ENCODE peak calls at places on chromosomes 12 and 14, in four cellular contexts. I, L, Y and G are unnamed samples.

GRCh38 chr14:94466706-94467370 is 9.2 kb downstream of the SERPINA9 start:
- DNase-seq in I (peak; percentile 5), L (no peak), Y (no peak), G (no peak)

GRCh38 chr12:6461401-6462233 is 8.9 kb downstream of the VAMP1 start:
- DNase-seq in I (no peak), L (peak; percentile 76), Y (peak; percentile 69), G (peak; percentile 82)

GRCh38 chr14:99551034-99551922 is 52.7 kb downstream of the CCDC85C start:
- DNase-seq in I (no peak), L (no peak), Y (no peak), G (no peak)

GRCh38 chr14:63510538-63510937 is 32.6 kb downstream of the PPP2R5E start:
- DNase-seq in I (no peak), L (no peak), Y (no peak), G (peak; percentile 36)

GRCh38 chr12:132602578-132603239 is 7.7 kb downstream of the LRCOL1 start:
- DNase-seq in I (no peak), L (no peak), Y (peak; percentile 33), G (no peak)

GRCh38 chr14:44778562-44778961 is 183.2 kb downstream of the KLHL28 start:
- DNase-seq in I (no peak), L (no peak), Y (peak; percentile 1), G (no peak)

GRCh38 chr12:67630373-67631088 is 18.0 kb upstream of the DYRK2 start:
- DNase-seq in I (peak; percentile 81), L (peak; percentile 66), Y (peak; percentile 24), G (peak; percentile 29)

GRCh38 chr14:103529383-103530365 is 678 bp downstream of the TRMT61A start:
- DNase-seq in I (peak; percentile 27), L (no peak), Y (no peak), G (no peak)

GRCh38 chr12:30257614-30258013 is 438.1 kb downstream of the IPO8 start:
- DNase-seq in I (no peak), L (no peak), Y (no peak), G (no peak)

GRCh38 chr12:108438687-108439086 is 76.4 kb upstream of the FICD start:
- DNase-seq in I (no peak), L (no peak), Y (no peak), G (no peak)

GRCh38 chr12:2057041-2057792 is 4.4 kb downstream of the CACNA1C start:
- DNase-seq in I (peak; percentile 96), L (no peak), Y (peak; percentile 54), G (peak; percentile 55)

GRCh38 chr14:47541652-47542051 is 133.8 kb downstream of the MDGA2 start:
- DNase-seq in I (no peak), L (no peak), Y (no peak), G (no peak)

GRCh38 chr14:61564623-61565091 is 130.7 kb upstream of the HIF1A start:
- DNase-seq in I (no peak), L (no peak), Y (peak; percentile 47), G (no peak)

GRCh38 chr14:91367173-91368171 is 50.1 kb downstream of the CCDC88C start:
- DNase-seq in I (no peak), L (peak; percentile 87), Y (no peak), G (peak; percentile 80)

GRCh38 chr12:46537387-46537959 is 164.9 kb upstream of the SLC38A2 start:
- DNase-seq in I (no peak), L (no peak), Y (no peak), G (no peak)

GRCh38 chr14:22614240-22614799 is 16.2 kb downstream of the ABHD4 start:
- DNase-seq in I (no peak), L (no peak), Y (peak; percentile 42), G (no peak)

GRCh38 chr14:22560638-22561365 is 28.2 kb downstream of the DAD1 start:
- DNase-seq in I (no peak), L (no peak), Y (no peak), G (no peak)

GRCh38 chr14:106185837-106186233 is 659.5 kb downstream of the TMEM121 start:
- DNase-seq in I (no peak), L (no peak), Y (peak; percentile 2), G (no peak)

GRCh38 chr14:99327458-99328250 is 55.7 kb upstream of the BCL11B start:
- DNase-seq in I (peak; percentile 29), L (no peak), Y (no peak), G (no peak)

GRCh38 chr14:52272375-52272774 is 4.9 kb downstream of the PTGDR start:
- DNase-seq in I (no peak), L (peak; percentile 41), Y (peak; percentile 19), G (peak; percentile 53)

GRCh38 chr12:108146035-108146893 is 17.2 kb downstream of the WSCD2 start:
- DNase-seq in I (no peak), L (no peak), Y (no peak), G (no peak)

DNA sequence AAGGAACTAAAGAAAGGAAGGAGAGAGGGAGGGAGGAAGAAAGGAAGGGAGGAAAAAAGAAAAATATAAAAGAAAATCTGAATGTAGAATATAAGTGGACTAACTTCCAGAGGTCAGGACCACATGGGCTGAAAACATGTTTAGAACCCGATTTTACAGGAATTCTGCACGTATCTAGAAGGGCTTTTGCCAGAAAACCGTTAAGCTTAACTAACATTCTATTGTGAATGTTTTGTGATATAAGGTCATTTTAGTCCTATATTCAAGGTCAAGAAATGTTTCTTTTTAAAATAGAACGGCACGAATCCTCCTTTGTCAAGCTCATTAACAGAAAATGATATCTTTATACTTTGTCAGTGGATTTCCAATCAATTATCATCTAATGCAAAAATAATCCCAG is 13.1 kb downstream of the PTCSC3 start:
- DNase-seq in I (no peak), L (no peak), Y (no peak), G (no peak)
- TF ChIP-seq CTCF in I (no peak), L (no peak), Y (no peak), G (no peak)

GRCh38 chr12:124939428-124940142 is 25.1 kb upstream of the UBC start:
- DNase-seq in I (peak; percentile 97), L (no peak), Y (peak; percentile 83), G (peak; percentile 51)
- TF ChIP-seq CTCF in I (no peak), L (no peak), Y (no peak), G (no peak)

DNA sequence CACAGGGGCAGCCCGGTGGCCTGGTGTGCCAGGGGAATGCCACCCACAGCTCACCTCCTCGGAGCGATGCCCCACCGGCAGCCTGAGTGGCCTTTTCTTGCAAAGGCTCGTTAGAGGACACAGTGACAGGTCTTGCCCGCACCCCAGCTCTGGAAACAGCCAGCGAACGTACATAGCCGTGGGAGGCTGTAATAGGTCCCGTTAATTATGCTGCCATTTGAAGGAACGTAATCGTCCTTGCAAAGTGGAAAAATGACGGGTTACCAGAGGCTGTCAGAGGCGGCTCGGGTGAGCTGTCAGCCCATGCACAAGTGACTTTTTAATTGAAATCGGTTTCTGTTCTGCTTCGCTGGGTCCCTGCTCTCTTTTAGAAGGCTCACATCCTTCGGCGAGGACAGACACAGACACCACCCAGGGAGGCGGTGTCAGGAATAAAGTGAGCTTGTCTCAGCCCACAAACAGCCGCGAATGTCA is 77.3 kb upstream of the RFLNA start:
- DNase-seq in I (no peak), L (no peak), Y (no peak), G (no peak)
- TF ChIP-seq CTCF in I (no peak), L (no peak), Y (no peak), G (no peak)

DNA sequence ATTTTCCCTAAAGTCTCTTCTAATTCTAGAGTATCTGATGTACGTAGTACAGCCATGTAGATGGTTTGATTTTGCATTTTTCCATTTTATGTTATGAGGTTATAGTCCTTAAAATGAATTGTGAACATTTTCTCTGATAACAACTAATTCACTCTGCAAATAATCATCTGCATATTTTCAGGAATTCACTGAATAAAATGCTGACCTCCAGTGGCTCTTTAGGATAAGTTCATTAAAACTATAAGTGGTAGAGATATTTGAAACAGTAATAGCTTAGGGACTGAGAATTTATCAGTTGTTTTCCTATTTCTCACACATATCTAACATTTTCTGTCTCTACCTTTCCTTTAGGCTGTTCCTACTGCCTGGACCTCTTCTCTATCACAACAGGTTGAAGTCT is 4.4 kb downstream of the MSRB3 start:
- DNase-seq in I (no peak), L (no peak), Y (no peak), G (no peak)
- TF ChIP-seq CTCF in I (no peak), L (no peak), Y (no peak), G (no peak)